ENCODE peak calls at places on chromosomes 7 and 10, in five cellular contexts. W is kidney tubule cell; L is mesothelial cell of epicardium; O is fibroblast of the aortic adventitia; J is activated CD8-positive, alpha-beta T cell treated with anti-CD3 and anti-CD28 coated beads, Interleukin-2, amount 10 ng/mL, durations not matched to agents 7 days and 5 days. Y is an unnamed sample.

GRCh38 chr7:126699707-126700106 is 553.0 kb downstream of the GRM8 start:
- DNase-seq in W (no peak), L (no peak), O (no peak), J (no peak), Y (no peak)

GRCh38 chr7:68206946-68207485 is 1210.4 kb downstream of the TYW1 start:
- DNase-seq in W (no peak), L (no peak), O (no peak), J (no peak), Y (no peak)

GRCh38 chr7:157018997-157019591 is 8.6 kb upstream of the MNX1 start:
- DNase-seq in W (no peak), L (no peak), O (no peak), J (no peak), Y (no peak)

GRCh38 chr7:54747234-54747633 is 11.8 kb downstream of the SEC61G start:
- DNase-seq in W (no peak), L (no peak), O (no peak), J (no peak), Y (no peak)

GRCh38 chr10:75243426-75243825 is 7.7 kb upstream of the COMTD1 start:
- DNase-seq in W (no peak), L (no peak), O (no peak), J (no peak), Y (no peak)

GRCh38 chr7:105926131-105926530 is 36.9 kb upstream of the CDHR3 start:
- DNase-seq in W (no peak), L (no peak), O (no peak), J (no peak), Y (no peak)

GRCh38 chr10:131034451-131034850 is 277.1 kb downstream of the TCERG1L start:
- DNase-seq in W (no peak), L (no peak), O (no peak), J (no peak), Y (no peak)

GRCh38 chr10:47042815-47043750 is 131.9 kb downstream of the PTPN20 start:
- DNase-seq in W (peak; percentile 23), L (no peak), O (no peak), J (no peak), Y (no peak)

GRCh38 chr7:2072042-2072441 is 160.7 kb downstream of the MAD1L1 start:
- DNase-seq in W (no peak), L (no peak), O (no peak), J (no peak), Y (no peak)

GRCh38 chr10:87794285-87794684 is 23.7 kb downstream of the ATAD1 start:
- DNase-seq in W (no peak), L (no peak), O (no peak), J (no peak), Y (no peak)

GRCh38 chr7:16564909-16565426 is 38.3 kb downstream of the LRRC72 start:
- DNase-seq in W (peak; percentile 72), L (no peak), O (peak; percentile 72), J (peak; percentile 31), Y (peak; percentile 63)

GRCh38 chr10:72089618-72090017 is 1.3 kb upstream of the SPOCK2 start:
- DNase-seq in W (no peak), L (no peak), O (no peak), J (no peak), Y (no peak)

GRCh38 chr7:102211590-102212550 is 74.8 kb upstream of the SH2B2 start:
- DNase-seq in W (no peak), L (no peak), O (no peak), J (no peak), Y (no peak)

GRCh38 chr7:5750026-5750425 is 31.4 kb downstream of the RNF216 start:
- DNase-seq in W (no peak), L (no peak), O (peak; percentile 47), J (no peak), Y (no peak)

GRCh38 chr10:52229271-52229931 is 84.7 kb upstream of the DKK1 start:
- DNase-seq in W (peak; percentile 55), L (no peak), O (peak; percentile 68), J (no peak), Y (peak; percentile 64)

GRCh38 chr7:156545989-156546388 is 94.6 kb upstream of the RNF32 start:
- DNase-seq in W (no peak), L (no peak), O (no peak), J (no peak), Y (no peak)